ENCODE peak calls at places on chromosomes 6 and 20, in four cellular contexts. Q, I, T and W are unnamed samples.

GRCh38 chr20:53738039-53738944 is 144.7 kb upstream of the ZNF217 start:
- DNase-seq in Q (peak), I (peak), T (peak), W (peak)

GRCh38 chr6:159646136-159646535 is 46.9 kb downstream of the SOD2 start:
- DNase-seq in Q (no peak), I (no peak), T (no peak), W (no peak)

GRCh38 chr6:107361568-107362270 is 97.6 kb downstream of the PDSS2 start:
- DNase-seq in Q (no peak), I (no peak), T (peak), W (no peak)

GRCh38 chr6:15246217-15247211 is 645 bp downstream of the JARID2 start:
- DNase-seq in Q (no peak), I (no peak), T (no peak), W (no peak)

GRCh38 chr20:10218536-10219451 is at the start of gene SNAP25:
- DNase-seq in Q (peak), I (peak), T (no peak), W (peak)

GRCh38 chr6:33875696-33876095 is 71.9 kb upstream of the MLN start:
- DNase-seq in Q (no peak), I (no peak), T (no peak), W (no peak)

GRCh38 chr6:2733324-2733723 is 17.4 kb downstream of the MYLK4 start:
- DNase-seq in Q (no peak), I (peak), T (no peak), W (no peak)

GRCh38 chr6:43940393-43941087 is 170.5 kb downstream of the VEGFA start:
- DNase-seq in Q (no peak), I (no peak), T (no peak), W (no peak)

GRCh38 chr20:31538327-31538726 is 24.1 kb downstream of the HM13 start:
- DNase-seq in Q (no peak), I (no peak), T (no peak), W (no peak)

GRCh38 chr20:31535298-31535697 is 21.1 kb downstream of the HM13 start:
- DNase-seq in Q (no peak), I (no peak), T (no peak), W (no peak)

GRCh38 chr20:31537859-31538245 is 23.6 kb downstream of the HM13 start:
- DNase-seq in Q (no peak), I (no peak), T (no peak), W (no peak)

GRCh38 chr20:31536575-31536974 is 22.3 kb downstream of the HM13 start:
- DNase-seq in Q (no peak), I (no peak), T (no peak), W (no peak)

GRCh38 chr20:31537116-31537858 is 23.0 kb downstream of the HM13 start:
- DNase-seq in Q (no peak), I (no peak), T (no peak), W (no peak)
- TF ChIP-seq ESRRA in Q (no peak), I (no peak), T (no peak), W (no peak)

GRCh38 chr20:44017211-44017610 is 102.6 kb downstream of the TOX2 start:
- DNase-seq in Q (no peak), I (no peak), T (no peak), W (no peak)

GRCh38 chr20:44020406-44021148 is 105.9 kb downstream of the TOX2 start:
- DNase-seq in Q (no peak), I (no peak), T (no peak), W (peak)

GRCh38 chr20:44019638-44020335 is 105.1 kb downstream of the TOX2 start:
- DNase-seq in Q (no peak), I (no peak), T (no peak), W (no peak)

GRCh38 chr20:44017905-44018683 is 103.4 kb downstream of the TOX2 start:
- DNase-seq in Q (peak), I (no peak), T (no peak), W (no peak)

GRCh38 chr20:44018684-44019637 is 104.3 kb downstream of the TOX2 start:
- DNase-seq in Q (no peak), I (no peak), T (no peak), W (no peak)
- TF ChIP-seq ESRRA in Q (no peak), I (no peak), T (no peak), W (no peak)

DNA sequence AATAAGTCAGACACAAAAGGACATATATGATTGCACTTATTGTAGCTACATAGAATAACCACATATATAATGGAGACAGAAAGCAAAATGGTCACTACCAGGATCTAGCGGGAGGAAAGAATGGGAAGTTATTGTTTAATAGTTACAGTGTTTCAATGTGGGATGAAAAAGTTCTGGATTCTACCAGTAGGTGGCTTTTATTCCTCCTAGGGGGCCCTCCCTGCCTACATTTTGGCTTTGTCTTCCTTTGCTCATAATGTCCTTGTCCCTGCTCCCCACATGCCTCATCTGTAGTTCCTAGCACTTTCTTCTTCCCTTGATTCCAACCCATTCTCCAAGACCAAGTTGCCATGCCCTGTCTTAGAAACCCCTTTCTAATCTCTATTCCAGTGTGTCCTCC is 16.3 kb downstream of the ZNF133 start:
- DNase-seq in Q (peak), I (peak), T (no peak), W (no peak)
- TF ChIP-seq ESRRA in Q (no peak), I (no peak), T (no peak), W (no peak)

DNA sequence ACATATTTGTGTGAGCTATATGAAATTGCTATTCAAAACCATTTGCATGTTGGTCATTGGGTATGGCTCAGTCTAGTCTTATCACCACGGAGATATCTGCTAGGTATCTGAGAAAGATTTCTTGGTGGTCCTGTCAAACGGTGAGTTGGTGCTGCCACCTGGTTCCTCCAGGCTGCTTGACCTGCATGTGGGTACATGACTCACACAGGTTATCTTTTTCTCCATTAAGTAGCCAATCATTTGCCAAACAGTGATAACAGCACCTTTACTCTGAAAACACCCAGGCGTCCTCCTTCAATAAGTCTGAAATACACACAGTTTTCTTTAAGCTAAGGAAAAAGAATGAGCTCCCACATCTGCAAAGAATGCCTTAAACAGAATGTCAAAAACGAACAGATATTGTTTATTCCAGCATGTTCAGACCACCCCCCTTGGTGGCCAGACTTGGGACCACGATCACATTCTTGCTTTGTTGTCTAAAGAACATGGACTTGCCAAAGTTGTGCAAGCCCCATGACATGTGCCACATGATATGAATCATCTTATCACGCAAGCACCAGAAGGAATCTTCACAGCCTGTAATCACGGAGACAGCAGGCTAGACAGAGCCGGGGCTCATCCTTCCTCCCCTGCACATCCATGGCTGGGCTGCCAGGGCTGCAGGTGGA is 200.7 kb upstream of the THBS2 start:
- DNase-seq in Q (no peak), I (peak), T (peak), W (no peak)
- TF ChIP-seq ESRRA in Q (no peak), I (no peak), T (no peak), W (no peak)

DNA sequence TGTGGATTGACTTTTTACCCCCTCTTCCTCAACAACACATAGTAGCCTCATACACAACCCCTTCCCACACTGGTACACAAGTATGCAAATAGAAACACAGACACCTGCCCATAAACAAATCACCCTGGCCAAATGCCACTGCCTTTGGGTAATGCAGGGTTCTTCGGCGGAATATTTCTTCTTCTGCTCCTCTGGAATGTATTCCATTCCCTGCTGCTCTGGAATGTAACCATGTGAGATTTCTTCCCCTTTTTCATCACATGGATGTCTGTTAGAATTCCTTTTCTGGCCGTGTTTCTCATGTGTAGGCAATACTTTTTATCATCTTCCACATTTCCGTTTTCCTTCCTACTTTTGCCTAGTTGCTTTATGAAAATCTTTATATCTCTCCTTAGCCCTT is 76.1 kb upstream of the TPD52L1 start:
- DNase-seq in Q (no peak), I (no peak), T (no peak), W (no peak)
- TF ChIP-seq ESRRA in Q (no peak), I (no peak), T (no peak), W (no peak)

DNA sequence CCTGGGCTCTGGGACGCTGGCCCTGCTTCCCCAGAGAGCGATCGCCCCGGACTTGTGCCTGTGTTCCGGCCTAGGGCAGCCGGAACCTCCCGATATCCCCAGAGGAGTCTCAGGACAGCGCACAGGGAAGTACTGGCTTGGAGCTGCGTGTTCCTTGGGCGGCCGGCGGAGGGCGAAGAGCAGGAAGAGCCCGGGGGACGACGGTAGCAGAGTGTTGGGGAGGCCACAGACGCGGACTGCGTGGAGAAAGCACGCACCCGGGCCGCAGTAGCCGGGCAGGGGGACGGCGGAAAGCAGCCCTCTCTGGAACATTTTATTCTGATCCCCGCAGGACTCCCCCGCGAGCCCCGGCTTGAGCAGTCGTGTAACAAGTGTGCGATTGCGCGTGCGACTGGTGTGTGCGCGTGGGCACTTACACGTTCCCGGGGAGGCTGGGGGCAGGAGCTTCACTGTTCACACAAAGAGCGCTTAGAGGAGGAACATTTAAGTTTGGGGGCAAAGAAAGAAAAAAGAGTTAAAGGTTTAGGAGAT is 36.1 kb downstream of the NCR2 start:
- DNase-seq in Q (no peak), I (no peak), T (no peak), W (peak)
- TF ChIP-seq ESRRA in Q (no peak), I (no peak), T (no peak), W (no peak)

DNA sequence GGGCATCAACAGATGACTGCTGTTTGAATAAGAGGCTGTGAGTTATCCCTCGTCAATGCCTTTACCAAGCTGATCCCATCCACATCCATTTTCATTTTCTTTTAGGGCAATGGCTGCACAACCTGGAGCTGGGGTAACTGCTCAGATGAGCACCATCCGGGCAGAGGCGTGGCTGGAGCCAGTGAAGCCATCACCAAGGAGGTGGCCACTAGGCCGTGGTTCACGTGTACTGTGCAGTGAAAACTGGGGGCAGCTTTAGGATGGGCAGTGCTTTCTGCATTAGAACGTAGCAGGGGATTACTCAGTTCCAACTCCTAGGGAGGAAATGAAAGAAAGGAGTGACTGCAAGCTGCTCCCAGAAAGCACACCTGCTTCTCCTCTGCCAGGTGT is 51.2 kb downstream of the RRBP1 start:
- DNase-seq in Q (no peak), I (no peak), T (no peak), W (no peak)
- TF ChIP-seq ESRRA in Q (no peak), I (no peak), T (no peak), W (no peak)

GRCh38 chr6:35262596-35262995 is 3.1 kb downstream of the ZNF76 start:
- DNase-seq in Q (no peak), I (no peak), T (no peak), W (no peak)
- TF ChIP-seq ESRRA in Q (no peak), I (no peak), T (no peak), W (no peak)

DNA sequence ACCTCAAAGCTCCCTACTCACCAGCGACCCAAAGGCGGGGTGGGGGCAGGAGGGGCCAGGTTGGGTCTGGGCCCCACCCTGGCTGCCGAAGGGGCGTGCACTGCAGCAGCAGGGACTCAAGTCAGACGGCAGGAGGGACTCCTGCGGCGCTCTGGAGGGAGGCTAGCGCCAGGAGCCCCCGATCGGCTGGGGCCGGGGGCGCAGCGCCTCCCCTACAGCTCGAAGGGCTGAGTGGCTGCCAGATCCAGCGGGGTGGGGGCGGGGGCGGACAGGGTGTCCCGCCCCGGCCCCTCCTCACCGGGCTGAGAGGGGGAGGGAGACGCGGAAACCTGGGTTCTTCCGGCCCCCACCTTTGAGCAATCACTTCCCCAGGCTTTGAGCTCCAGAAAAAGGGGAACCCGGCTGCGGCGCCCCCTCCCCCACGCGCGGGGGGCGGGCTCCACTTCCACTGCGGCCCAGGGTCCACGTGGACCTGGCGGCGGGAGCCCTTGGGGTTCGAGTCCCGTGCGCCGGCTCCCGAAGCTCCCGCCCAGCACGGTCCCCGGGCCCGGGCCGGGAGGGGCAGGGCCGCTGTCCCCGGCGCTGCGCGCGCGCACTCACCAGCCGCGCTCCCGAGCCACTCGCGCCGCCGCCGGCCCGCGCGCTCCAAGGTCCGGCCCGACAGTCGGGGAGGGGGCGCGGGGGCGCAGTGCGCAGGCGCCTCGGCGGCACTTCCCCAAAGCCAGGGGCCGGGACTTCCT is at the start of gene RGS19:
- DNase-seq in Q (no peak), I (peak), T (peak), W (peak)
- TF ChIP-seq ESRRA in Q (no peak), I (no peak), T (no peak), W (no peak)